ENCODE peak calls at places on chromosome 2, in eight cellular contexts. One of them, this sample, is unnamed.
A peak's percentile ranks its signal among the peaks of the same experiment; 100 is the strongest.

GRCh38 chr2:112661656-112662305 is 16.0 kb downstream of the SLC20A1 start:
- DNase-seq in heart left ventricle: no peak
- DNase-seq in GM23338: no peak
- DNase-seq in aorta: no peak
- DNase-seq in SJSA1: no peak
- DNase-seq in naive thymus-derived CD4-positive, alpha-beta T cell: no peak
- DNase-seq in esophagus squamous epithelium: no peak
- DNase-seq in upper lobe of right lung: no peak
- DNase-seq in this sample: no peak

GRCh38 chr2:216029416-216030129 is 16.2 kb upstream of the MREG start:
- DNase-seq in GM23338: no peak
- DNase-seq in heart left ventricle: no peak
- DNase-seq in aorta: no peak
- DNase-seq in naive thymus-derived CD4-positive, alpha-beta T cell: no peak
- DNase-seq in SJSA1: no peak
- DNase-seq in upper lobe of right lung: no peak
- DNase-seq in esophagus squamous epithelium: no peak
- DNase-seq in this sample: no peak

GRCh38 chr2:3770724-3771415 is 67.5 kb downstream of the DCDC2C start:
- DNase-seq in upper lobe of right lung: no peak
- DNase-seq in heart left ventricle: no peak
- DNase-seq in aorta: no peak
- DNase-seq in GM23338: no peak
- DNase-seq in naive thymus-derived CD4-positive, alpha-beta T cell: no peak
- DNase-seq in SJSA1: no peak
- DNase-seq in esophagus squamous epithelium: no peak
- DNase-seq in this sample: no peak

GRCh38 chr2:193743089-193743488 is 1548.4 kb upstream of the TMEFF2 start:
- DNase-seq in naive thymus-derived CD4-positive, alpha-beta T cell: no peak
- DNase-seq in heart left ventricle: no peak
- DNase-seq in GM23338: peak; percentile 12
- DNase-seq in esophagus squamous epithelium: no peak
- DNase-seq in upper lobe of right lung: no peak
- DNase-seq in aorta: no peak
- DNase-seq in SJSA1: no peak
- DNase-seq in this sample: no peak

GRCh38 chr2:217816396-217816869 is 186.4 kb downstream of the TNS1 start:
- DNase-seq in SJSA1: no peak
- DNase-seq in aorta: no peak
- DNase-seq in GM23338: no peak
- DNase-seq in naive thymus-derived CD4-positive, alpha-beta T cell: no peak
- DNase-seq in upper lobe of right lung: no peak
- DNase-seq in esophagus squamous epithelium: no peak
- DNase-seq in heart left ventricle: peak; percentile 84
- DNase-seq in this sample: no peak

GRCh38 chr2:62774555-62775366 is 69.2 kb downstream of the EHBP1 start:
- DNase-seq in aorta: no peak
- DNase-seq in naive thymus-derived CD4-positive, alpha-beta T cell: peak; percentile 33
- DNase-seq in esophagus squamous epithelium: no peak
- DNase-seq in heart left ventricle: no peak
- DNase-seq in upper lobe of right lung: no peak
- DNase-seq in SJSA1: no peak
- DNase-seq in GM23338: peak; percentile 70
- DNase-seq in this sample: peak; percentile 77

GRCh38 chr2:40371525-40372277 is 80.2 kb downstream of the SLC8A1 start:
- DNase-seq in upper lobe of right lung: no peak
- DNase-seq in aorta: peak; percentile 68
- DNase-seq in SJSA1: peak; percentile 62
- DNase-seq in heart left ventricle: peak; percentile 29
- DNase-seq in naive thymus-derived CD4-positive, alpha-beta T cell: no peak
- DNase-seq in GM23338: peak; percentile 57
- DNase-seq in esophagus squamous epithelium: no peak
- DNase-seq in this sample: no peak

GRCh38 chr2:164706522-164706921 is 85.2 kb upstream of the GRB14 start:
- DNase-seq in SJSA1: no peak
- DNase-seq in GM23338: no peak
- DNase-seq in heart left ventricle: no peak
- DNase-seq in upper lobe of right lung: no peak
- DNase-seq in aorta: no peak
- DNase-seq in naive thymus-derived CD4-positive, alpha-beta T cell: no peak
- DNase-seq in esophagus squamous epithelium: no peak
- DNase-seq in this sample: no peak

GRCh38 chr2:56244911-56245530 is 61.2 kb downstream of the CCDC85A start:
- DNase-seq in esophagus squamous epithelium: no peak
- DNase-seq in SJSA1: no peak
- DNase-seq in GM23338: no peak
- DNase-seq in upper lobe of right lung: no peak
- DNase-seq in aorta: no peak
- DNase-seq in naive thymus-derived CD4-positive, alpha-beta T cell: no peak
- DNase-seq in heart left ventricle: no peak
- DNase-seq in this sample: no peak

GRCh38 chr2:207847807-207848544 is 78.3 kb upstream of the FZD5 start:
- DNase-seq in aorta: no peak
- DNase-seq in upper lobe of right lung: no peak
- DNase-seq in heart left ventricle: peak; percentile 42
- DNase-seq in GM23338: peak; percentile 47
- DNase-seq in esophagus squamous epithelium: no peak
- DNase-seq in SJSA1: no peak
- DNase-seq in naive thymus-derived CD4-positive, alpha-beta T cell: no peak
- DNase-seq in this sample: no peak

GRCh38 chr2:145813481-145813880 is 1293.6 kb upstream of the ZEB2 start:
- DNase-seq in GM23338: peak; percentile 31
- DNase-seq in aorta: no peak
- DNase-seq in upper lobe of right lung: no peak
- DNase-seq in heart left ventricle: no peak
- DNase-seq in naive thymus-derived CD4-positive, alpha-beta T cell: no peak
- DNase-seq in esophagus squamous epithelium: no peak
- DNase-seq in SJSA1: no peak
- DNase-seq in this sample: no peak

GRCh38 chr2:237441605-237442004 is 27.6 kb upstream of the COL6A3 start:
- DNase-seq in upper lobe of right lung: no peak
- DNase-seq in heart left ventricle: no peak
- DNase-seq in esophagus squamous epithelium: no peak
- DNase-seq in aorta: no peak
- DNase-seq in naive thymus-derived CD4-positive, alpha-beta T cell: peak; percentile 65
- DNase-seq in GM23338: no peak
- DNase-seq in SJSA1: no peak
- DNase-seq in this sample: no peak

GRCh38 chr2:119469661-119470297 is 38.1 kb downstream of the TMEM37 start:
- DNase-seq in upper lobe of right lung: no peak
- DNase-seq in esophagus squamous epithelium: no peak
- DNase-seq in naive thymus-derived CD4-positive, alpha-beta T cell: no peak
- DNase-seq in aorta: no peak
- DNase-seq in GM23338: no peak
- DNase-seq in SJSA1: no peak
- DNase-seq in heart left ventricle: no peak
- DNase-seq in this sample: no peak

GRCh38 chr2:232292395-232293154 is 86.0 kb upstream of the ALPP start:
- DNase-seq in naive thymus-derived CD4-positive, alpha-beta T cell: peak; percentile 28
- DNase-seq in aorta: peak; percentile 77
- DNase-seq in heart left ventricle: peak; percentile 25
- DNase-seq in GM23338: peak; percentile 88
- DNase-seq in upper lobe of right lung: no peak
- DNase-seq in esophagus squamous epithelium: no peak
- DNase-seq in SJSA1: peak; percentile 70
- DNase-seq in this sample: peak; percentile 83

GRCh38 chr2:174603280-174603679 is 5.7 kb upstream of the WIPF1 start:
- DNase-seq in upper lobe of right lung: no peak
- DNase-seq in naive thymus-derived CD4-positive, alpha-beta T cell: peak; percentile 51
- DNase-seq in esophagus squamous epithelium: no peak
- DNase-seq in SJSA1: no peak
- DNase-seq in aorta: peak; percentile 76
- DNase-seq in GM23338: peak; percentile 63
- DNase-seq in heart left ventricle: peak; percentile 68
- DNase-seq in this sample: peak; percentile 88

GRCh38 chr2:162091325-162092007 is 17.5 kb upstream of the DPP4 start:
- DNase-seq in aorta: no peak
- DNase-seq in naive thymus-derived CD4-positive, alpha-beta T cell: no peak
- DNase-seq in upper lobe of right lung: no peak
- DNase-seq in heart left ventricle: no peak
- DNase-seq in esophagus squamous epithelium: no peak
- DNase-seq in GM23338: peak; percentile 64
- DNase-seq in SJSA1: no peak
- DNase-seq in this sample: no peak

GRCh38 chr2:198762456-198762855 is 695.3 kb downstream of the SATB2 start:
- DNase-seq in SJSA1: no peak
- DNase-seq in esophagus squamous epithelium: no peak
- DNase-seq in upper lobe of right lung: no peak
- DNase-seq in naive thymus-derived CD4-positive, alpha-beta T cell: no peak
- DNase-seq in heart left ventricle: no peak
- DNase-seq in GM23338: no peak
- DNase-seq in aorta: no peak
- DNase-seq in this sample: no peak

GRCh38 chr2:8957593-8957992 is 45.9 kb downstream of the MBOAT2 start:
- DNase-seq in esophagus squamous epithelium: no peak
- DNase-seq in upper lobe of right lung: no peak
- DNase-seq in GM23338: no peak
- DNase-seq in naive thymus-derived CD4-positive, alpha-beta T cell: no peak
- DNase-seq in SJSA1: no peak
- DNase-seq in heart left ventricle: no peak
- DNase-seq in aorta: no peak
- DNase-seq in this sample: no peak

GRCh38 chr2:231490801-231491200 is 26.5 kb upstream of the NCL start:
- DNase-seq in GM23338: no peak
- DNase-seq in upper lobe of right lung: peak; percentile 37
- DNase-seq in heart left ventricle: no peak
- DNase-seq in naive thymus-derived CD4-positive, alpha-beta T cell: no peak
- DNase-seq in aorta: no peak
- DNase-seq in SJSA1: no peak
- DNase-seq in esophagus squamous epithelium: no peak
- DNase-seq in this sample: no peak

GRCh38 chr2:110955546-110955945 is 165.2 kb upstream of the BCL2L11 start:
- DNase-seq in esophagus squamous epithelium: no peak
- DNase-seq in aorta: no peak
- DNase-seq in heart left ventricle: no peak
- DNase-seq in SJSA1: no peak
- DNase-seq in upper lobe of right lung: no peak
- DNase-seq in naive thymus-derived CD4-positive, alpha-beta T cell: no peak
- DNase-seq in GM23338: peak; percentile 5
- DNase-seq in this sample: no peak

GRCh38 chr2:75177427-75177826 is 21.9 kb downstream of the TACR1 start:
- DNase-seq in SJSA1: no peak
- DNase-seq in upper lobe of right lung: no peak
- DNase-seq in GM23338: no peak
- DNase-seq in aorta: no peak
- DNase-seq in heart left ventricle: no peak
- DNase-seq in esophagus squamous epithelium: no peak
- DNase-seq in naive thymus-derived CD4-positive, alpha-beta T cell: no peak
- DNase-seq in this sample: no peak
- H3K27me3 ChIP-seq in SJSA1: no peaks in the 10 kb centered on the region
- H3K27me3 ChIP-seq in upper lobe of right lung: no peaks in the 10 kb centered on the region
- H3K27me3 ChIP-seq in GM23338: no peaks in the 10 kb centered on the region
- H3K27me3 ChIP-seq in aorta: no peaks in the 10 kb centered on the region
- H3K27me3 ChIP-seq in heart left ventricle: no peaks in the 10 kb centered on the region
- H3K27me3 ChIP-seq in esophagus squamous epithelium: no peaks in the 10 kb centered on the region
- H3K27me3 ChIP-seq in naive thymus-derived CD4-positive, alpha-beta T cell: no peaks in the 10 kb centered on the region
- H3K27me3 ChIP-seq in this sample: no peaks in the 10 kb centered on the region

DNA sequence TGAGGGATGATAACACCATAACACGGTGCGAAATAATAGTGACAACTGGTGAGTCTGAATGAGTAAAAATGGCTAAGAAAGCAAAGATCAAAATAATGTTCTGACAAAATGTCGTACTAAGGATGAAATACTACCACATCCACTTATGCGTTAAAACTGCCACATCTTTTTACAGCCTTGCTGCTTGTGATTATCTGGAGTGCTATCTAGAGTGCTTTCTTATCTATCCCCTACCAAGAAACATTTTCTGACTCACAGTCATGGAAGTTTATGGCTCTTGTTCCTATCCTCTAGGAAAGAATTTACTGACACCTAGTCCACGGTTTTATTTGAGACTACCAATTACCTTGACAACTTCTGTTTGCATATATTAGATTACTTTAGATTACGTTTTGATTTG is 929.7 kb downstream of the LRP1B start:
- DNase-seq in heart left ventricle: no peak
- DNase-seq in naive thymus-derived CD4-positive, alpha-beta T cell: no peak
- DNase-seq in aorta: no peak
- DNase-seq in GM23338: no peak
- DNase-seq in SJSA1: no peak
- DNase-seq in upper lobe of right lung: no peak
- DNase-seq in esophagus squamous epithelium: no peak
- DNase-seq in this sample: no peak
- H3K4me1 ChIP-seq in heart left ventricle: no peaks in the 10 kb centered on the region
- H3K4me1 ChIP-seq in naive thymus-derived CD4-positive, alpha-beta T cell: no peaks in the 10 kb centered on the region
- H3K4me1 ChIP-seq in aorta: no peaks in the 10 kb centered on the region
- H3K4me1 ChIP-seq in GM23338: no peaks in the 10 kb centered on the region
- H3K4me1 ChIP-seq in SJSA1: no peaks in the 10 kb centered on the region
- H3K4me1 ChIP-seq in upper lobe of right lung: no peaks in the 10 kb centered on the region
- H3K4me1 ChIP-seq in esophagus squamous epithelium: no peaks in the 10 kb centered on the region
- H3K4me1 ChIP-seq in this sample: no peaks in the 10 kb centered on the region

DNA sequence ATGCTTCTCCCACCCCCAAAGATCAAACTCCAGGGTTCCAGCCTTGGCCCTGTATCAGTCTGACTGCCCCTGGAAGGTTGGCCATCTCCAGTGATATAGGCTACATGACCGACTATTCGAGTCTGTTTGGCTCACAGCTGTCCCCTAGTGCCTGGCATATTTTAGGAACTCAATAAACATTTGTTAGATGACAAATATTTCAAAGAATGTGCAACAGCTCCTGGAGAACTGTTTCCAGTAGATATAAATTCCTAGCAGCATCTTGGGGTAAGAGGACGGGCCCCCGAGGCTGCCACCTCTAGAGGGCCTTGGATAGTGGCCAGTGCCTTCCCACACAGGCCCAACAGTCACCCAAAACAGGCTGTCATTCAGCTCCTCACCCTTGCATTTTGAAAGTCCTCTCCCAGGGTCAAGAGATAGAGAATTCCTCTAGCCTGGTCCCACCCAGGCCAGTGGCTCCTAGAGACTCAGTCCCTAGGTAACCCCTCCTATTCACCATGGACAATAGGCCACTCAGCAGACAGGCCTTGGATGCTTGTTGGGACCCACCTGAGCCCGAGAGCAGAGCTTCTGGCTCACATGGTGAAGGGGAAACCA is 45.1 kb upstream of the ATP6V1B1 start:
- DNase-seq in upper lobe of right lung: no peak
- DNase-seq in naive thymus-derived CD4-positive, alpha-beta T cell: no peak
- DNase-seq in heart left ventricle: no peak
- DNase-seq in GM23338: no peak
- DNase-seq in SJSA1: no peak
- DNase-seq in aorta: no peak
- DNase-seq in esophagus squamous epithelium: no peak
- DNase-seq in this sample: no peak
- H3K27me3 ChIP-seq in upper lobe of right lung: peaks cover 92% of the 10 kb centered on the region
- H3K27me3 ChIP-seq in naive thymus-derived CD4-positive, alpha-beta T cell: no peaks in the 10 kb centered on the region
- H3K27me3 ChIP-seq in heart left ventricle: peaks cover 100% of the 10 kb centered on the region
- H3K27me3 ChIP-seq in GM23338: peaks cover 100% of the 10 kb centered on the region
- H3K27me3 ChIP-seq in SJSA1: peaks cover 26% of the 10 kb centered on the region
- H3K27me3 ChIP-seq in aorta: no peaks in the 10 kb centered on the region
- H3K27me3 ChIP-seq in esophagus squamous epithelium: peaks cover 15% of the 10 kb centered on the region
- H3K27me3 ChIP-seq in this sample: no peaks in the 10 kb centered on the region

DNA sequence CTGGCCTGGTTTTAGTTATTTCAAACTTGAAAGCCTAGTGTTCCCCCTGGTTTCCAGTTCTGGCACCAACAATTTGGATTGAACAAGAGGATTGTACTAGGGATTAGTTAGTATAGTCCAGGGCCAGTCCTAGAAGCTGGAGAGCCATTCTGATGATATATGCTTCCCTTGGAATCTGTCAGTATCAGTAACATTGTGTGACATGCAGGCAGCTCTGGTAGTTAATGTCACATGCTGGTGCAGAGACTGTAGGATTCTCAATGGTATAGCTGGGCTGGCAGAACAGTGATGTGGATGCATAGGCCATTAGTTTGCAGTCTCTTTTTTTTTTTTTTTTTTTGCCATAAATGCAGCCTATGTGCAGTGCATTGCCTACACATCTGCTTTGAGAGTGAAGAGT is 3.6 kb downstream of the MGAT5 start:
- DNase-seq in esophagus squamous epithelium: no peak
- DNase-seq in SJSA1: no peak
- DNase-seq in heart left ventricle: no peak
- DNase-seq in GM23338: no peak
- DNase-seq in aorta: no peak
- DNase-seq in naive thymus-derived CD4-positive, alpha-beta T cell: no peak
- DNase-seq in upper lobe of right lung: no peak
- DNase-seq in this sample: no peak
- H3K4me1 ChIP-seq in esophagus squamous epithelium: peaks cover 20% of the 10 kb centered on the region
- H3K4me1 ChIP-seq in SJSA1: peaks cover 15% of the 10 kb centered on the region
- H3K4me1 ChIP-seq in heart left ventricle: peaks cover 62% of the 10 kb centered on the region
- H3K4me1 ChIP-seq in GM23338: peaks cover 15% of the 10 kb centered on the region
- H3K4me1 ChIP-seq in aorta: peaks cover 6% of the 10 kb centered on the region
- H3K4me1 ChIP-seq in naive thymus-derived CD4-positive, alpha-beta T cell: peaks cover 78% of the 10 kb centered on the region
- H3K4me1 ChIP-seq in upper lobe of right lung: peaks cover 48% of the 10 kb centered on the region
- H3K4me1 ChIP-seq in this sample: peaks cover 42% of the 10 kb centered on the region

This sample was measured in Karpas-422.